ENCODE peak calls at places on chromosomes 4 and X, in five cellular contexts. R, C, M, W and G are unnamed samples.

GRCh38 chrX:46251755-46252154 is 293.5 kb downstream of the ZNF674 start:
- DNase-seq in M (no peak), R (no peak), W (peak), C (peak), G (no peak)

GRCh38 chr4:7964890-7965662 is 25.4 kb upstream of the AFAP1 start:
- DNase-seq in M (no peak), R (peak), C (peak), W (peak), G (no peak)

GRCh38 chr4:1035510-1035909 is 24.1 kb downstream of the FGFRL1 start:
- DNase-seq in M (no peak), C (peak), W (no peak), R (peak), G (no peak)

GRCh38 chr4:168516841-168517240 is 20.0 kb downstream of the PALLD start:
- DNase-seq in M (no peak), C (no peak), W (no peak), R (no peak), G (no peak)

GRCh38 chr4:53956454-53956853 is 108.0 kb downstream of the CHIC2 start:
- DNase-seq in R (no peak), W (no peak), M (no peak), C (no peak), G (no peak)

GRCh38 chr4:102713096-102713495 is 47.7 kb downstream of the MANBA start:
- DNase-seq in R (no peak), M (no peak), W (peak), C (peak), G (no peak)

GRCh38 chr4:83875437-83875836 is 339.5 kb downstream of the GPAT3 start:
- DNase-seq in C (no peak), W (peak), M (no peak), R (no peak), G (no peak)

GRCh38 chr4:152138451-152138850 is 377.6 kb upstream of the GATB start:
- DNase-seq in W (no peak), R (no peak), M (no peak), C (no peak), G (no peak)

GRCh38 chrX:154544885-154545284 is 1.8 kb downstream of the G6PD start:
- DNase-seq in C (no peak), R (no peak), M (no peak), W (no peak), G (no peak)

GRCh38 chr4:52949336-52949735 is 87.2 kb downstream of the RASL11B start:
- DNase-seq in R (no peak), M (no peak), W (no peak), C (no peak), G (no peak)

GRCh38 chrX:150200820-150201287 is 162.3 kb upstream of the MAMLD1 start:
- DNase-seq in W (peak), R (peak), C (peak), M (peak), G (no peak)

GRCh38 chrX:12080265-12080664 is 58.0 kb upstream of the FRMPD4 start:
- DNase-seq in C (peak), W (peak), M (no peak), R (no peak), G (no peak)

GRCh38 chr4:159776915-159777314 is 674.0 kb downstream of the RAPGEF2 start:
- DNase-seq in W (no peak), C (no peak), R (no peak), M (no peak), G (no peak)

GRCh38 chrX:14922437-14922836 is 49.2 kb downstream of the MOSPD2 start:
- DNase-seq in W (peak), C (peak), M (no peak), R (no peak), G (no peak)

GRCh38 chr4:53545942-53546581 is 45.2 kb downstream of the LNX1 start:
- DNase-seq in C (no peak), W (peak), R (no peak), M (no peak), G (no peak)

GRCh38 chrX:47751670-47752069 is 85.0 kb upstream of the ZNF81 start:
- DNase-seq in W (peak), M (peak), R (no peak), C (peak), G (no peak)

DNA sequence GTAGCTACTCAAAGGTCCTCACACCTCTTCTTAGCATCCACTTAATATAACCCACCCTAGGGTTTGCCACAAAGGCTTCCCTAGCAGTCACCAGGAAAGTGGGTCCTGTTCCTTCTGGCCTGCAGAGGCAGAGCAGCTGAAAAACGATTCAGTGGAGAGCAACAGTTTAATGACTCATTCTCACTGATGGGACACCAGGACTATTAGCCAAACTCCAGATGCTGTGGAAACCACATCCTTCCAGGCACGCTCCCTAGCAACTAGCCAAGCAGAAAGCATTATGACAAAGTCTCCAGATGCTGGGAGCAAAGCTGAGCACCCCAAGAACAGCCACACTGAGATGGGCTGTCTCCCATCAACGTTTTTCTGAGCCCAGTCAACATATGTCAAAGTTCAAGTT is 30.3 kb upstream of the UTP14A start:
- DNase-seq in R (no peak), M (no peak), C (peak), W (peak), G (no peak)
- TF ChIP-seq CTCF in R (no peak), M (no peak), C (no peak), W (no peak), G (no peak)

GRCh38 chrX:7191681-7192110 is 43.7 kb upstream of the PUDP start:
- DNase-seq in W (peak), M (no peak), C (no peak), R (no peak), G (no peak)
- TF ChIP-seq CTCF in W (no peak), M (no peak), C (no peak), R (no peak), G (no peak)

GRCh38 chr4:182144621-182145359 is 98.4 kb upstream of the TENM3 start:
- DNase-seq in W (peak), M (no peak), C (no peak), R (no peak), G (peak)

GRCh38 chr4:182143822-182144620 is 99.2 kb upstream of the TENM3 start:
- DNase-seq in W (peak), R (no peak), M (no peak), C (peak), G (peak)

GRCh38 chr4:182141623-182142022 is 101.6 kb upstream of the TENM3 start:
- DNase-seq in R (no peak), C (no peak), W (no peak), M (no peak), G (no peak)

GRCh38 chr4:182142146-182143085 is 100.8 kb upstream of the TENM3 start:
- DNase-seq in M (no peak), C (peak), W (peak), R (no peak), G (peak)

DNA sequence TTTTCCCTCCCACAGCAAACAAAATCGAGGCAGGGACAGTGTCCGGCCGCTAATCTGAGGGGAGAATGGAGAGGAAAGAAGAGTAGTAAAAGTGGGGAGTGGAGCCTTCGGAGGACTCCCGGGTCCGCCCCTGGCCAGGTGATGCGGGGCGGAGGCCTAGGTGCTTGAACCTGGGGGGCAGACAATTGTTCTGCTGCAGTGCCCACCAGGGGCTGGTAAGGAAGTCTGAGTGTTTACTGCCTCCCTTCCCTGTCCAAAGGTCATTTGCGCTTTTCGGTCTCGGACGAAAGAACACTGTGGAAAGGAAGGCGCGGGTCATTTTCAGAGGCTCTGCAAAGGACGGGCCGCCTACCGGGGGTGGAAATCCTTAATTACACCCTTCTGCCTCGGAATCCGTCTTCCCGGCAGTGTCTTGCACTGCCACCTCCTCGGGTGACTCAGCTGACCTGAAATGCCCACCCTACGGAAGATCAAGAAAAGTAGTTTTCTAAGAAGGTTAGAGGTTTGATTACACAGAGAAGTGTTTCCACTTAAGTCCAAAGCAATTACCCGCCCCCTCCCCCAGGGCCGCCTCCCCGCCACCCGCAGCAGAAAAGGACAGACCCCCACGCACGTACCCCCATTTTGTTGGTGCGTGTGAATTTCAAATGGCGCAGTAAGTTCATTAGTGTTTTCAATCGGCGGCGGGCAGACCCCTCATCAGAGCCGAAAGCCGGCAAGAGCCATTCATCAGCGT is 99.9 kb upstream of the TENM3 start:
- DNase-seq in M (no peak), C (peak), R (no peak), W (peak), G (no peak)
- TF ChIP-seq CTCF in M (no peak), C (no peak), R (no peak), W (no peak), G (no peak)

DNA sequence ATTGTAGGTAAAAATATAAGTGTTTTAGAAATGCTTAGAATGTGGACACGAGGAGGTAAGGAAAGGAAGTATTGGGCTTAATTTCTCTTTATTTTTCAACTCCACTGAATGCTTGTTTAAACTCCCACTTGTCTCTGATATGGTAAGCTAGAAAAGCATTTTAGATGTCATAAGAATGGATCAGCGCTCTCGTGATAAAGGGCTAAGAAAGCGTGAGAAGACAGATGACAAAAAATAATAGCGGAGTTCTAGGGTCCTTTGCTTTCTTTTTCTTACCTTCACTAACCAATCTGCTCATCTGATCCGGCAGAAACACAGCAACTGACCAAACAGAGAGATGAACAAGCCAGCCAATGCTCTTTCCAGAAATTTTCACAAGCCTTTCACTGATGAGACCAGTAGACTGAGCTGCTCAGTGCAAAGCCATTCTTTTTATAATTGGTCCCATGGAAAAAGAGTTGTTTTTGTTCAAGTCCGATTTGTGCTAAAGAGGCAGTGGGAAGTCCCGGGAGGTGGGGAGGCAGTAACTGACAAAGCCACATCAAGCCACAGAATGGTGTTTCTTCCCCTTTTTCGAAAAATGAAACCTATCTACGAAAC is at the start of gene TASL:
- DNase-seq in R (no peak), C (no peak), W (no peak), M (peak), G (no peak)
- TF ChIP-seq CTCF in R (no peak), C (no peak), W (no peak), M (no peak), G (no peak)

DNA sequence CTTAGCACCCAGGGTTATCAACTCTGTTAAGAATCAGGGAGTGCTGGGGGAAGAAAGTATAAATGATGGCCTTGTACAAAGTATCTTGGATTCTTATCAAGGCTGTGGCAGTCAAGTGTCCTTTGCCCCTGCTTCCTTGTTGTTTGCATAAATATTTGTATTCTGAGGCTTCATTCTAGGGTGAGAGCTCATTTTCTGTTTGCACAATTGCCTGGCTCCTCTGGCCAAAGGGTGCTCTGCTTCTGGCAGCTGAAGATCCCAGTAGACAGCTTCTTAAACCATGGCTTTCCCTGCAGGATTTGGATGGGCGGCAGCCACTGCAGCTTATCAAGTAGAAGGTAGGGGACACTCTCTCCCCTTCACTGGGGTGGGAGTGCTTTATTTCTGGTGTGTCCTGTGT is at the start of gene GBA3:
- DNase-seq in M (no peak), C (no peak), R (no peak), W (no peak), G (no peak)
- TF ChIP-seq CTCF in M (no peak), C (no peak), R (no peak), W (no peak), G (no peak)